ENCODE peak calls at places on chromosomes 1 and 21, in four cellular contexts. J is CD8-positive, alpha-beta memory T cell; D is GM12892; E is ecto neural progenitor cell. T is an unnamed sample.

GRCh38 chr1:182629674-182630073 is 25.5 kb upstream of the RGS16 start:
- DNase-seq in J (peak; percentile 67), D (no peak), E (no peak), T (no peak)

GRCh38 chr1:34847094-34847493 is 12.5 kb downstream of the SMIM12 start:
- DNase-seq in D (no peak), J (no peak), E (no peak), T (no peak)

GRCh38 chr1:27600500-27601175 is 3.3 kb downstream of the AHDC1 start:
- DNase-seq in E (peak; percentile 74), D (no peak), J (no peak), T (no peak)

GRCh38 chr1:17919525-17920439 is 164.6 kb downstream of the ACTL8 start:
- DNase-seq in D (no peak), J (no peak), E (peak; percentile 73), T (no peak)

GRCh38 chr1:184972281-184973055 is 1.8 kb downstream of the NIBAN1 start:
- DNase-seq in D (no peak), E (no peak), J (no peak), T (no peak)

GRCh38 chr1:6086358-6086757 is 40.7 kb downstream of the KCNAB2 start:
- DNase-seq in D (no peak), J (no peak), E (no peak), T (no peak)

GRCh38 chr1:230507671-230508407 is 81.7 kb upstream of the PGBD5 start:
- DNase-seq in J (no peak), E (no peak), D (no peak), T (no peak)

GRCh38 chr1:110967256-110967655 is 3.5 kb upstream of the LRIF1 start:
- DNase-seq in D (no peak), J (no peak), E (no peak), T (no peak)

GRCh38 chr1:67158401-67158800 is 7.9 kb upstream of the IL23R start:
- DNase-seq in J (no peak), D (no peak), E (no peak), T (no peak)

GRCh38 chr21:34687065-34687464 is 18.3 kb downstream of the CLIC6 start:
- DNase-seq in E (no peak), D (no peak), J (no peak), T (no peak)

GRCh38 chr1:97814121-97814520 is 106.7 kb downstream of the DPYD start:
- DNase-seq in D (no peak), J (no peak), E (no peak), T (no peak)

GRCh38 chr1:187010571-187011309 is 182.0 kb downstream of the PLA2G4A start:
- DNase-seq in J (no peak), E (no peak), D (no peak), T (no peak)

GRCh38 chr1:151868404-151868980 is 15.0 kb upstream of the THEM5 start:
- DNase-seq in J (no peak), E (no peak), D (no peak), T (no peak)

GRCh38 chr1:111441573-111442192 is 7.4 kb downstream of the WDR77 start:
- DNase-seq in E (peak; percentile 68), J (peak; percentile 52), D (no peak), T (no peak)

GRCh38 chr1:202122639-202123335 is at the start of gene GPR37L1:
- DNase-seq in J (no peak), D (no peak), E (peak; percentile 86), T (no peak)

GRCh38 chr1:202205523-202206190 is 12.1 kb downstream of the LGR6 start:
- DNase-seq in D (no peak), E (no peak), J (no peak), T (no peak)

GRCh38 chr1:180275726-180276125 is 45.7 kb downstream of the LHX4 start:
- DNase-seq in E (no peak), D (no peak), J (no peak), T (no peak)

GRCh38 chr1:205492201-205492667 is 12.2 kb upstream of the CDK18 start:
- DNase-seq in E (no peak), D (no peak), J (no peak), T (no peak)

GRCh38 chr1:21574464-21575151 is 65.4 kb downstream of the ALPL start:
- DNase-seq in D (no peak), J (no peak), E (peak; percentile 84), T (no peak)

GRCh38 chr1:151578941-151579340 is 32.9 kb upstream of the SNX27 start:
- DNase-seq in D (no peak), J (no peak), E (no peak), T (no peak)

GRCh38 chr1:240935921-240936320 is 324.0 kb upstream of the GREM2 start:
- DNase-seq in J (no peak), D (no peak), E (no peak), T (no peak)

GRCh38 chr1:169024800-169025253 is 81.7 kb upstream of the ATP1B1 start:
- DNase-seq in J (no peak), E (no peak), D (peak; percentile 26), T (peak; percentile 45)

GRCh38 chr1:26582053-26582835 is 52.7 kb downstream of the RPS6KA1 start:
- DNase-seq in E (no peak), J (no peak), D (no peak), T (no peak)

GRCh38 chr1:236143104-236143948 is 987 bp downstream of the GPR137B start:
- DNase-seq in D (no peak), E (no peak), J (peak; percentile 20), T (no peak)

GRCh38 chr21:14482165-14482564 is 64.0 kb downstream of the SAMSN1 start:
- DNase-seq in J (peak; percentile 33), D (no peak), E (no peak), T (no peak)

GRCh38 chr1:201771466-201771865 is 57.5 kb upstream of the IPO9 start:
- DNase-seq in J (no peak), E (no peak), D (no peak), T (no peak)

GRCh38 chr21:26106562-26106961 is 64.0 kb downstream of the APP start:
- DNase-seq in E (no peak), D (no peak), J (no peak), T (no peak)

GRCh38 chr1:99647460-99647859 is 1.5 kb downstream of the PALMD start:
- DNase-seq in D (no peak), J (no peak), E (no peak), T (no peak)

GRCh38 chr1:14524816-14525215 is 73.7 kb upstream of the KAZN start:
- DNase-seq in J (no peak), E (no peak), D (no peak), T (no peak)

GRCh38 chr1:59064592-59064991 is 232.3 kb upstream of the FGGY start:
- DNase-seq in D (no peak), J (no peak), E (no peak), T (no peak)

GRCh38 chr21:28832013-28832714 is 160.5 kb downstream of the LTN1 start:
- DNase-seq in E (no peak), J (peak; percentile 52), D (no peak), T (no peak)

GRCh38 chr1:115630342-115630741 is 11.4 kb upstream of the VANGL1 start:
- DNase-seq in J (no peak), D (no peak), E (no peak), T (no peak)

T was measured in GM12864.